ENCODE peak calls at places on chromosomes 16 and 17, in ten cellular contexts. One of them, this sample, is unnamed.

GRCh38 chr17:66549312-66549705 is 246.9 kb downstream of the PRKCA start:
- DNase-seq in H54: no peak
- DNase-seq in iris pigment epithelial cell: peak; percentile 62
- DNase-seq in PC-9: no peak
- DNase-seq in Peyer's patch: no peak
- DNase-seq in CD4-positive, alpha-beta T cell: no peak
- DNase-seq in cardiac muscle cell: peak; percentile 72
- DNase-seq in Ammon's horn: no peak
- DNase-seq in lower leg skin: no peak
- DNase-seq in NCI-H2081: no peak
- DNase-seq in this sample: no peak

GRCh38 chr16:57485916-57486857 is at the start of gene DOK4:
- DNase-seq in iris pigment epithelial cell: peak; percentile 69
- DNase-seq in Ammon's horn: peak; percentile 71
- DNase-seq in PC-9: no peak
- DNase-seq in CD4-positive, alpha-beta T cell: peak; percentile 73
- DNase-seq in cardiac muscle cell: peak; percentile 80
- DNase-seq in Peyer's patch: peak; percentile 91
- DNase-seq in NCI-H2081: peak; percentile 37
- DNase-seq in lower leg skin: peak; percentile 68
- DNase-seq in H54: peak; percentile 95
- DNase-seq in this sample: peak; percentile 52

GRCh38 chr17:6497496-6498221 is 53.4 kb downstream of the PIMREG start:
- DNase-seq in Peyer's patch: peak; percentile 25
- DNase-seq in lower leg skin: no peak
- DNase-seq in cardiac muscle cell: no peak
- DNase-seq in Ammon's horn: no peak
- DNase-seq in NCI-H2081: no peak
- DNase-seq in H54: no peak
- DNase-seq in CD4-positive, alpha-beta T cell: no peak
- DNase-seq in iris pigment epithelial cell: no peak
- DNase-seq in PC-9: no peak
- DNase-seq in this sample: no peak

GRCh38 chr17:44097110-44097810 is 26.2 kb downstream of the HDAC5 start:
- DNase-seq in NCI-H2081: no peak
- DNase-seq in cardiac muscle cell: peak; percentile 54
- DNase-seq in H54: no peak
- DNase-seq in iris pigment epithelial cell: peak; percentile 38
- DNase-seq in CD4-positive, alpha-beta T cell: no peak
- DNase-seq in PC-9: peak; percentile 65
- DNase-seq in lower leg skin: no peak
- DNase-seq in Peyer's patch: no peak
- DNase-seq in Ammon's horn: no peak
- DNase-seq in this sample: no peak

GRCh38 chr17:17387461-17388362 is 84.5 kb downstream of the NT5M start:
- DNase-seq in CD4-positive, alpha-beta T cell: no peak
- DNase-seq in Ammon's horn: no peak
- DNase-seq in NCI-H2081: no peak
- DNase-seq in lower leg skin: no peak
- DNase-seq in H54: no peak
- DNase-seq in cardiac muscle cell: no peak
- DNase-seq in PC-9: peak; percentile 75
- DNase-seq in iris pigment epithelial cell: no peak
- DNase-seq in Peyer's patch: peak; percentile 77
- DNase-seq in this sample: no peak

GRCh38 chr17:79716183-79716797 is 14.5 kb upstream of the ENPP7 start:
- DNase-seq in Ammon's horn: no peak
- DNase-seq in cardiac muscle cell: no peak
- DNase-seq in CD4-positive, alpha-beta T cell: no peak
- DNase-seq in NCI-H2081: no peak
- DNase-seq in lower leg skin: no peak
- DNase-seq in Peyer's patch: no peak
- DNase-seq in PC-9: no peak
- DNase-seq in iris pigment epithelial cell: no peak
- DNase-seq in H54: no peak
- DNase-seq in this sample: no peak

GRCh38 chr16:86630471-86630870 is 52.1 kb downstream of the FOXL1 start:
- DNase-seq in iris pigment epithelial cell: no peak
- DNase-seq in H54: no peak
- DNase-seq in Ammon's horn: no peak
- DNase-seq in Peyer's patch: no peak
- DNase-seq in NCI-H2081: no peak
- DNase-seq in lower leg skin: no peak
- DNase-seq in CD4-positive, alpha-beta T cell: no peak
- DNase-seq in PC-9: no peak
- DNase-seq in cardiac muscle cell: no peak
- DNase-seq in this sample: no peak

GRCh38 chr17:733743-734142 is 1.3 kb downstream of the TLCD3A start:
- DNase-seq in lower leg skin: no peak
- DNase-seq in iris pigment epithelial cell: no peak
- DNase-seq in H54: no peak
- DNase-seq in CD4-positive, alpha-beta T cell: no peak
- DNase-seq in PC-9: no peak
- DNase-seq in Ammon's horn: no peak
- DNase-seq in NCI-H2081: no peak
- DNase-seq in cardiac muscle cell: no peak
- DNase-seq in Peyer's patch: no peak
- DNase-seq in this sample: no peak

GRCh38 chr16:8130197-8130596 is 460.1 kb downstream of the TMEM114 start:
- DNase-seq in H54: no peak
- DNase-seq in CD4-positive, alpha-beta T cell: no peak
- DNase-seq in NCI-H2081: no peak
- DNase-seq in PC-9: no peak
- DNase-seq in iris pigment epithelial cell: no peak
- DNase-seq in lower leg skin: no peak
- DNase-seq in cardiac muscle cell: no peak
- DNase-seq in Peyer's patch: no peak
- DNase-seq in Ammon's horn: no peak
- DNase-seq in this sample: no peak

GRCh38 chr17:68576137-68576536 is 25.0 kb downstream of the FAM20A start:
- DNase-seq in PC-9: no peak
- DNase-seq in NCI-H2081: no peak
- DNase-seq in H54: no peak
- DNase-seq in iris pigment epithelial cell: no peak
- DNase-seq in cardiac muscle cell: no peak
- DNase-seq in CD4-positive, alpha-beta T cell: no peak
- DNase-seq in lower leg skin: no peak
- DNase-seq in Ammon's horn: no peak
- DNase-seq in Peyer's patch: no peak
- DNase-seq in this sample: no peak

GRCh38 chr16:10501016-10501607 is 79.3 kb downstream of the EMP2 start:
- DNase-seq in NCI-H2081: no peak
- DNase-seq in cardiac muscle cell: no peak
- DNase-seq in CD4-positive, alpha-beta T cell: no peak
- DNase-seq in Ammon's horn: no peak
- DNase-seq in PC-9: no peak
- DNase-seq in lower leg skin: no peak
- DNase-seq in Peyer's patch: no peak
- DNase-seq in H54: no peak
- DNase-seq in iris pigment epithelial cell: no peak
- DNase-seq in this sample: no peak